ENCODE peak calls at places on chromosomes 3 and 15, in four cellular contexts. N, O, W and P are unnamed samples.

GRCh38 chr3:130341388-130341787 is 4.1 kb upstream of the COL6A5 start:
- DNase-seq in N (no peak), O (no peak), W (no peak), P (peak)

GRCh38 chr3:176767385-176767784 is 429.9 kb downstream of the TBL1XR1 start:
- DNase-seq in N (peak), O (peak), W (no peak), P (peak)

GRCh38 chr15:66748320-66748779 is 46.3 kb downstream of the SMAD6 start:
- DNase-seq in N (peak), O (no peak), W (no peak), P (peak)

GRCh38 chr15:93035953-93036810 is 52.8 kb downstream of the RGMA start:
- DNase-seq in N (peak), O (peak), W (no peak), P (peak)

GRCh38 chr3:188830955-188831354 is 340.8 kb upstream of the TPRG1 start:
- DNase-seq in N (no peak), O (peak), W (no peak), P (no peak)

GRCh38 chr3:160879859-160880258 is 123.8 kb downstream of the PPM1L start:
- DNase-seq in N (no peak), O (no peak), W (no peak), P (no peak)

GRCh38 chr3:47781326-47781684 is 388 bp downstream of the SMARCC1 start:
- DNase-seq in N (no peak), O (peak), W (peak), P (peak)

GRCh38 chr15:69953816-69954215 is 143.9 kb downstream of the TLE3 start:
- DNase-seq in N (no peak), O (no peak), W (no peak), P (no peak)

GRCh38 chr3:159911664-159912037 is 77.0 kb upstream of the IL12A start:
- DNase-seq in N (no peak), O (no peak), W (no peak), P (no peak)

GRCh38 chr3:172177803-172178316 is 138.5 kb downstream of the FNDC3B start:
- DNase-seq in N (no peak), O (no peak), W (no peak), P (no peak)

GRCh38 chr3:172174396-172175253 is 135.2 kb downstream of the FNDC3B start:
- DNase-seq in N (peak), O (no peak), W (no peak), P (peak)

GRCh38 chr3:172175254-172175599 is 135.8 kb downstream of the FNDC3B start:
- DNase-seq in N (no peak), O (no peak), W (no peak), P (no peak)

GRCh38 chr3:172176385-172176784 is 137.0 kb downstream of the FNDC3B start:
- DNase-seq in N (no peak), O (no peak), W (no peak), P (no peak)

DNA sequence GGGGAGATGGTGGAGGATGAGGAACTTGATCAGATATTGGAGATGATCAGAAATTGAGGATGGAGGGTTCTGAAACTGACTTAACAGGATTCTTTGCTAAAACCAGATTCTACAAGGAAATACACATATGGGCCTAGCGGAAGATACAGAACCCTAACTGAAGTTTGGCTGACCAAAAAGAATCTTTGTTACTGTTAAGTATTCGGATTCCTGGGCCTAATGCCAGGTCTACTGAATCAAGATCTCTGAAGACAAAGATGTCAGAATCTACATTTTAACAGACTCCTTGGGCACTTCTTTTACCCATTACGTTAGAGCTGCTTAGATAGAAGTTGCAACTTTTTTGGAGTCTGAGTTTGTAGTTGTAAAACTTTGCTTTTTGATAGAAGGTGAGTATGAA is 137.7 kb downstream of the FNDC3B start:
- DNase-seq in N (peak), O (no peak), W (no peak), P (no peak)
- H3K14ac ChIP-seq in N (no peak), O (no peak), W (no peak), P (no peak)

GRCh38 chr3:126982522-126983175 is at the start of gene PLXNA1:
- DNase-seq in N (peak), O (peak), W (peak), P (peak)
- H3K14ac ChIP-seq in N (peak), O (peak), W (peak), P (peak)

GRCh38 chr3:55556622-55557531 is 69.8 kb upstream of the WNT5A start:
- DNase-seq in N (peak), O (no peak), W (no peak), P (peak)
- H3K14ac ChIP-seq in N (peak), O (no peak), W (no peak), P (no peak)

GRCh38 chr15:43800286-43801136 is at the start of gene HYPK:
- DNase-seq in N (peak), O (peak), W (peak), P (peak)
- H3K14ac ChIP-seq in N (peak), O (peak), W (peak), P (no peak)

GRCh38 chr15:60396964-60397771 is 618 bp downstream of the ANXA2 start:
- DNase-seq in N (peak), O (peak), W (no peak), P (peak)

GRCh38 chr15:60399931-60400330 is 2.1 kb upstream of the ANXA2 start:
- DNase-seq in N (peak), O (peak), W (no peak), P (peak)

GRCh38 chr15:60400957-60401356 is 3.2 kb upstream of the ANXA2 start:
- DNase-seq in N (no peak), O (no peak), W (no peak), P (peak)

GRCh38 chr15:60397772-60398445 is at the start of gene ANXA2:
- DNase-seq in N (peak), O (peak), W (no peak), P (peak)

DNA sequence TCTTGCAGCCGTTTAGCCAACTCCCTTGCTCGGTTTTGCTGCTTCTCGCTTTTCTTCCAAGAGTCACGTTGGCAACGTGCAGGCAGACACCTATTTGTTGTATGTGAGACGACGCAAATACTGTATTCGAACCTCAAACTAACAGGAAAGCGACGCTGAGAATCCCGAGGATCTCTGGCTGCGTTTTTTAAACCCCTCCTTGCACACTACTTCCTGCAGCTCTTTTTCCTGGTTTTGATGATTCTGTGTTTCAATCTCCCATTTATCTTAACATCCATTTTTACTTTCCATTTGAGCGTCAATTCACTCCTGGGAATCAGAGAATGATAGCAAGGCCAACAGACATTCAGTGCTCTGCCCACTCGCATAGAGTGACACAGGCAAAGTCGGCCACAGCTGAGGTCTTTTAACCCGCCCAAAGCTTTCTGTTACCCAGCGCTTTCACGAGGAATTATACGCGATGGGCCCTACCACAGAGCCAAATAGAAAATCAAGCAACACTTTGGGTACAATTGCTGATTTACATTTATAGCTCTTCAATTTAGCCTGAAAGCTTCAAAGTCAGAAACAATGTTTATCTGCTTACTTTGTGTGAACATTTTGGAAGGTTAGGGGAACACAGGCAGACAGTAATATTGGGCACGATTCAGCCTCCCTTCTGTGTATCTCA is 1.6 kb upstream of the ANXA2 start:
- DNase-seq in N (no peak), O (peak), W (no peak), P (no peak)
- H3K14ac ChIP-seq in N (peak), O (peak), W (no peak), P (no peak)

DNA sequence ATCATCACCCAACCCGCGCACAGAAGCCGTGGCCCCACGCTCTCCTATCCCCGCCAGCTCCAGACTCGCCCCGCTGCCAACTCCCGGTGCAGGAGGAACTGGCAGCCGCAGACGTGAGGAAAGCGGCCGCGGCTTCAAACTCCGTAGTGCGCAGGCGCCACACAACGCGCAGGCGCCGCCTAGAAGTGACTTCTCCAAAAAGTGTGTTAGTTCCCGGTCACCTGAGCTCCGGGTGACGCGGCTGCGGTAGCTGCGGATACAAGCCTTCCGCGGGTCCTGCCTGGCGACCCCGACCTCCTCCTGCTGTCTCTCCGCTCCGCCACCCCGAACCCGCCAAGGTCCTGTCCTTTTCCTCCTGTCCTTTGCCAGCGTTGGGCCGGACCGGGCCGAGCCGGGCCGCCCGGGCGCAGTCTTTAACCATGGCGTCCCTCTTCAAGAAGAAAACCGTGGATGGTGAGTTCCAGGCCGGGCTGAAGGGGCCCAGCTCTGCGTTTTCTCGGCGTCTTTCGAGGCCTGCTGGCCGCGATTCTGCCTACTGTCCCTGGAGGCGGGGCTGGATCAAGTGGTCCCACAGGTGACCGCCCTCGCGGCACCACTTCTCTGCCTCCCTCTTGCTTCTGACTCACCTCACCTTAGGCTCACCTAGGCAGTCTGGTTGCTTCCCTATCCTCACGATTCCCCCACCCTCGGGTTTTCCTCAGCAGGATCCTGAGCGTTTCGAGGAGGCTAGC is at the start of gene CHMP2B:
- DNase-seq in N (peak), O (peak), W (peak), P (peak)
- H3K14ac ChIP-seq in N (peak), O (peak), W (no peak), P (peak)